ENCODE peak calls at places on chromosomes 2 and 18, in eight cellular contexts. L is caudate nucleus; A is SHP77; D is activated CD8-positive, alpha-beta T cell treated with anti-CD3 and anti-CD28 coated beads for 36 hours; C is astrocyte of the hippocampus; O is effector memory CD4-positive, alpha-beta T cell; Z is nephron progenitor cell; V is OCI-LY7. Q is an unnamed sample.

GRCh38 chr2:207503234-207503633 is 26.5 kb upstream of the CREB1 start:
- DNase-seq in D (peak; percentile 44), V (no peak), O (no peak), Z (no peak), L (no peak), C (no peak), A (peak; percentile 44), Q (no peak)

GRCh38 chr2:241659150-241659739 is 21.8 kb downstream of the ATG4B start:
- DNase-seq in D (peak; percentile 58), Z (peak; percentile 52), A (peak; percentile 43), O (no peak), C (peak; percentile 85), L (peak; percentile 71), V (peak; percentile 52), Q (peak; percentile 61)

GRCh38 chr2:186852508-186852907 is 3.5 kb upstream of the ZSWIM2 start:
- DNase-seq in V (no peak), A (peak; percentile 13), Z (no peak), L (no peak), O (no peak), C (no peak), D (no peak), Q (no peak)

GRCh38 chr2:65049010-65049639 is 7.1 kb upstream of the CEP68 start:
- DNase-seq in L (no peak), A (no peak), D (peak; percentile 36), V (no peak), Z (no peak), O (no peak), C (no peak), Q (no peak)

GRCh38 chr2:37895135-37895534 is 30.0 kb upstream of the RMDN2 start:
- DNase-seq in L (no peak), V (no peak), D (no peak), Z (no peak), A (no peak), O (no peak), C (no peak), Q (no peak)

GRCh38 chr2:132489150-132489549 is 72.5 kb downstream of the GPR39 start:
- DNase-seq in C (peak; percentile 67), D (no peak), V (no peak), O (no peak), L (no peak), A (no peak), Z (peak; percentile 91), Q (no peak)

GRCh38 chr2:158773121-158773520 is 22.0 kb upstream of the DAPL1 start:
- DNase-seq in L (peak; percentile 17), Z (no peak), D (no peak), V (no peak), O (no peak), C (peak; percentile 90), A (no peak), Q (peak; percentile 55)

GRCh38 chr2:207768168-207768890 is 1.4 kb downstream of the FZD5 start:
- DNase-seq in V (no peak), C (peak; percentile 72), D (peak; percentile 48), O (peak; percentile 6), Z (peak; percentile 64), A (peak; percentile 32), L (no peak), Q (peak; percentile 58)

GRCh38 chr2:71071681-71072398 is 3.4 kb downstream of the NAGK start:
- DNase-seq in V (peak; percentile 82), D (peak; percentile 74), O (peak; percentile 59), C (no peak), A (no peak), Z (no peak), L (peak; percentile 2), Q (no peak)

GRCh38 chr18:692841-693240 is 19.6 kb downstream of the ENOSF1 start:
- DNase-seq in V (no peak), D (no peak), L (no peak), A (no peak), Z (no peak), O (no peak), C (no peak), Q (no peak)

Q was measured in EL.